ENCODE peak calls at places on chromosomes 12 and 14, in seven cellular contexts. P is hypothalamus; H is COLO829; G is HT-29; M is glomerular endothelial cell; C is stimulated activated CD8-positive, alpha-beta memory T cell treated with anti-CD3 and anti-CD28 coated beads, Interleukin-7, amount 100 ng/mL, for 1 hour; V is GM23338. U is an unnamed sample.

GRCh38 chr12:12474471-12474928 is 88.2 kb downstream of the DUSP16 start:
- DNase-seq in G (no peak), V (no peak), P (no peak), H (no peak), M (no peak), C (no peak), U (no peak)

GRCh38 chr14:24921903-24922302 is 128.0 kb downstream of the STXBP6 start:
- DNase-seq in C (no peak), M (no peak), P (no peak), V (no peak), H (peak), G (no peak), U (no peak)

GRCh38 chr14:22047105-22047504 is 373.5 kb upstream of the OR4E1 start:
- DNase-seq in V (peak), C (no peak), H (peak), G (peak), P (peak), M (no peak), U (no peak)

GRCh38 chr14:100383727-100384158 is 60.6 kb downstream of the SLC25A47 start:
- DNase-seq in G (peak), C (peak), V (peak), M (no peak), P (peak), H (peak), U (no peak)

GRCh38 chr12:74365178-74365964 is 172.3 kb upstream of the ATXN7L3B start:
- DNase-seq in H (peak), P (no peak), C (no peak), V (peak), G (no peak), M (peak), U (no peak)

GRCh38 chr12:105120551-105120950 is 13.0 kb downstream of the WASHC4 start:
- DNase-seq in V (no peak), C (no peak), G (peak), P (no peak), H (no peak), M (no peak), U (no peak)

GRCh38 chr14:24131549-24131966 is 1.1 kb downstream of the FITM1 start:
- DNase-seq in M (no peak), H (no peak), G (no peak), P (no peak), C (no peak), V (no peak), U (no peak)

GRCh38 chr14:24965934-24966593 is 83.9 kb downstream of the STXBP6 start:
- DNase-seq in H (peak), G (peak), C (no peak), P (no peak), M (no peak), V (no peak), U (no peak)

GRCh38 chr12:110565919-110566871 is 16.9 kb downstream of the PPTC7 start:
- DNase-seq in C (no peak), P (no peak), V (no peak), G (no peak), M (no peak), H (no peak), U (no peak)

GRCh38 chr12:58487280-58488141 is 432.8 kb downstream of the LRIG3 start:
- DNase-seq in C (no peak), H (peak), G (no peak), P (no peak), M (no peak), V (no peak), U (no peak)

GRCh38 chr14:28609228-28609828 is 157.3 kb upstream of the FOXG1 start:
- DNase-seq in V (peak), P (peak), C (no peak), M (peak), G (peak), H (peak), U (no peak)

GRCh38 chr14:35384386-35385041 is 20.0 kb downstream of the NFKBIA start:
- DNase-seq in G (no peak), V (no peak), M (peak), P (peak), C (no peak), H (no peak), U (no peak)

GRCh38 chr14:78164226-78164853 is 5.8 kb upstream of the NRXN3 start:
- DNase-seq in P (no peak), V (peak), C (no peak), G (peak), M (no peak), H (no peak), U (no peak)